ENCODE peak calls at places on chromosome 16, in six cellular contexts. One of them, this sample, is unnamed. For H3K27me3, the result is how much of the 10 kb centered on the place peaks cover.

GRCh38 chr16:23679274-23679985 is 741 bp downstream of the PLK1 start:
- DNase-seq in transverse colon: peak
- DNase-seq in dorsolateral prefrontal cortex: no peak
- DNase-seq in trophoblast cell: no peak
- DNase-seq in heart right ventricle: no peak
- DNase-seq in mesenchymal stem cell: peak
- DNase-seq in this sample: peak

GRCh38 chr16:50381679-50382440 is 13.1 kb upstream of the BRD7 start:
- DNase-seq in transverse colon: no peak
- DNase-seq in dorsolateral prefrontal cortex: no peak
- DNase-seq in trophoblast cell: peak
- DNase-seq in heart right ventricle: no peak
- DNase-seq in mesenchymal stem cell: no peak
- DNase-seq in this sample: no peak

GRCh38 chr16:21336231-21336630 is 58.1 kb upstream of the CRYM start:
- DNase-seq in transverse colon: no peak
- DNase-seq in dorsolateral prefrontal cortex: no peak
- DNase-seq in trophoblast cell: no peak
- DNase-seq in heart right ventricle: no peak
- DNase-seq in mesenchymal stem cell: no peak
- DNase-seq in this sample: no peak

GRCh38 chr16:6081320-6081976 is 983.9 kb upstream of the EEF2KMT start:
- DNase-seq in transverse colon: peak
- DNase-seq in dorsolateral prefrontal cortex: peak
- DNase-seq in trophoblast cell: no peak
- DNase-seq in heart right ventricle: peak
- DNase-seq in mesenchymal stem cell: no peak
- DNase-seq in this sample: no peak

GRCh38 chr16:88923450-88923849 is 53.6 kb downstream of the CBFA2T3 start:
- DNase-seq in transverse colon: no peak
- DNase-seq in dorsolateral prefrontal cortex: no peak
- DNase-seq in trophoblast cell: no peak
- DNase-seq in heart right ventricle: no peak
- DNase-seq in mesenchymal stem cell: no peak
- DNase-seq in this sample: no peak

GRCh38 chr16:57988929-57989328 is 11.5 kb downstream of the ZNF319 start:
- DNase-seq in transverse colon: no peak
- DNase-seq in dorsolateral prefrontal cortex: no peak
- DNase-seq in trophoblast cell: no peak
- DNase-seq in heart right ventricle: peak
- DNase-seq in mesenchymal stem cell: no peak
- DNase-seq in this sample: no peak

GRCh38 chr16:17755158-17755557 is 284.4 kb upstream of the XYLT1 start:
- DNase-seq in transverse colon: no peak
- DNase-seq in dorsolateral prefrontal cortex: no peak
- DNase-seq in trophoblast cell: no peak
- DNase-seq in heart right ventricle: no peak
- DNase-seq in mesenchymal stem cell: no peak
- DNase-seq in this sample: no peak

GRCh38 chr16:3431779-3432219 is 11.5 kb downstream of the ZNF597 start:
- DNase-seq in transverse colon: peak
- DNase-seq in dorsolateral prefrontal cortex: peak
- DNase-seq in trophoblast cell: no peak
- DNase-seq in heart right ventricle: peak
- DNase-seq in mesenchymal stem cell: no peak
- DNase-seq in this sample: peak

GRCh38 chr16:62010186-62010585 is 26.1 kb downstream of the CDH8 start:
- DNase-seq in transverse colon: no peak
- DNase-seq in dorsolateral prefrontal cortex: no peak
- DNase-seq in trophoblast cell: no peak
- DNase-seq in heart right ventricle: no peak
- DNase-seq in mesenchymal stem cell: no peak
- DNase-seq in this sample: no peak

GRCh38 chr16:24478401-24478800 is 61.0 kb upstream of the RBBP6 start:
- DNase-seq in transverse colon: no peak
- DNase-seq in dorsolateral prefrontal cortex: no peak
- DNase-seq in trophoblast cell: no peak
- DNase-seq in heart right ventricle: no peak
- DNase-seq in mesenchymal stem cell: no peak
- DNase-seq in this sample: no peak

GRCh38 chr16:4917117-4917516 is 19.8 kb downstream of the PPL start:
- DNase-seq in transverse colon: no peak
- DNase-seq in dorsolateral prefrontal cortex: no peak
- DNase-seq in trophoblast cell: no peak
- DNase-seq in heart right ventricle: no peak
- DNase-seq in mesenchymal stem cell: peak
- DNase-seq in this sample: peak

GRCh38 chr16:28609631-28610594 is at the start of gene SULT1A1:
- DNase-seq in transverse colon: peak
- DNase-seq in dorsolateral prefrontal cortex: no peak
- DNase-seq in trophoblast cell: peak
- DNase-seq in heart right ventricle: peak
- DNase-seq in mesenchymal stem cell: no peak
- DNase-seq in this sample: no peak

GRCh38 chr16:83143788-83144187 is 517.0 kb downstream of the CDH13 start:
- DNase-seq in transverse colon: peak
- DNase-seq in dorsolateral prefrontal cortex: no peak
- DNase-seq in trophoblast cell: no peak
- DNase-seq in heart right ventricle: no peak
- DNase-seq in mesenchymal stem cell: peak
- DNase-seq in this sample: peak

DNA sequence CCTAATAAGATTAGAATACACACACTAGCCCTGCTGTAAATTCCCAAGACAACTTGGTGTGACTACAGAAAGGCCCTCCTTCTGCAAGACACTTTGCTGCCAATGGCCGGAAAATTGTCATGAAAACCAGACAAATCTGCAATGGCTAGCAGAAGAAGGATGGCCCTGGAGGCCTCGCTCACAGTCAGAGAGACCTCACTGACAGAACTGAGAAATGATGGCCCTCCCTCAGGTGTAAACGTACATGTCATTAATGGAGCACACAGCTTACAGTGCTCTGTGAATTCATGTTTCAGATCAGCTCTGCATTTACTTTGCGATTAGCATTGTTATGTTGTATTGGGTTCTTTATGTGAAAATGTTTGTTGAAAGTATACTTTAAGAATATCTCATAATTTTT is 202.9 kb upstream of the N4BP1 start:
- DNase-seq in transverse colon: no peak
- DNase-seq in dorsolateral prefrontal cortex: no peak
- DNase-seq in trophoblast cell: no peak
- DNase-seq in heart right ventricle: no peak
- DNase-seq in mesenchymal stem cell: no peak
- DNase-seq in this sample: no peak
- H3K27me3 ChIP-seq in transverse colon: under half
- H3K27me3 ChIP-seq in dorsolateral prefrontal cortex: under half
- H3K27me3 ChIP-seq in trophoblast cell: under half
- H3K27me3 ChIP-seq in heart right ventricle: under half
- H3K27me3 ChIP-seq in mesenchymal stem cell: under half
- H3K27me3 ChIP-seq in this sample: under half

GRCh38 chr16:73049051-73049910 is 1.4 kb upstream of the ZFHX3 start:
- DNase-seq in transverse colon: no peak
- DNase-seq in dorsolateral prefrontal cortex: no peak
- DNase-seq in trophoblast cell: no peak
- DNase-seq in heart right ventricle: no peak
- DNase-seq in mesenchymal stem cell: no peak
- DNase-seq in this sample: no peak
- H3K4me3 ChIP-seq in transverse colon: no peak
- H3K4me3 ChIP-seq in dorsolateral prefrontal cortex: peak
- H3K4me3 ChIP-seq in trophoblast cell: no peak
- H3K4me3 ChIP-seq in heart right ventricle: peak
- H3K4me3 ChIP-seq in mesenchymal stem cell: peak
- H3K4me3 ChIP-seq in this sample: peak

DNA sequence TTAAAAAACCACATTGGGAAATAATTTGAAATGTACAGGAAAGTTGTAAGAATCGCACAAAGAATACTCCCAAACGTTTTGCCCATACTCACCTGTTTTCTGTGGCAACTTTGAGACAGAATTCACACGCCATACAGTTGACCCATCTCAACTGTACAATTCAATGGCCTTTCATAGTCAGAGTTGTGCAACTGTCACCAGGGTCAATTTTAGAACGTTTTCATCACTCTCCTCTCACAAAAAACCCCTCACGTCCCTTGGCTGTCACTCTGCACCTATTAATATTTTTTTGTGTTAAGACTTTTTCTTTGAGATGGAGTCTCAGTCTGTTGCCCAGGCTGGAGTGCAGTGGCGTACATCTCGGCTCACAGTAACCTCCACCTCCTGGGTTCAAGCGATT is 49.9 kb downstream of the IRF8 start:
- DNase-seq in transverse colon: no peak
- DNase-seq in dorsolateral prefrontal cortex: no peak
- DNase-seq in trophoblast cell: no peak
- DNase-seq in heart right ventricle: no peak
- DNase-seq in mesenchymal stem cell: no peak
- DNase-seq in this sample: no peak
- H3K27me3 ChIP-seq in transverse colon: under half
- H3K27me3 ChIP-seq in dorsolateral prefrontal cortex: under half
- H3K27me3 ChIP-seq in trophoblast cell: under half
- H3K27me3 ChIP-seq in heart right ventricle: under half
- H3K27me3 ChIP-seq in mesenchymal stem cell: half or more
- H3K27me3 ChIP-seq in this sample: under half

GRCh38 chr16:67009158-67009557 is 19.8 kb upstream of the CBFB start:
- DNase-seq in transverse colon: no peak
- DNase-seq in dorsolateral prefrontal cortex: no peak
- DNase-seq in trophoblast cell: no peak
- DNase-seq in heart right ventricle: no peak
- DNase-seq in mesenchymal stem cell: no peak
- DNase-seq in this sample: no peak
- H3K4me3 ChIP-seq in transverse colon: no peak
- H3K4me3 ChIP-seq in dorsolateral prefrontal cortex: no peak
- H3K4me3 ChIP-seq in trophoblast cell: no peak
- H3K4me3 ChIP-seq in heart right ventricle: no peak
- H3K4me3 ChIP-seq in mesenchymal stem cell: no peak
- H3K4me3 ChIP-seq in this sample: no peak

DNA sequence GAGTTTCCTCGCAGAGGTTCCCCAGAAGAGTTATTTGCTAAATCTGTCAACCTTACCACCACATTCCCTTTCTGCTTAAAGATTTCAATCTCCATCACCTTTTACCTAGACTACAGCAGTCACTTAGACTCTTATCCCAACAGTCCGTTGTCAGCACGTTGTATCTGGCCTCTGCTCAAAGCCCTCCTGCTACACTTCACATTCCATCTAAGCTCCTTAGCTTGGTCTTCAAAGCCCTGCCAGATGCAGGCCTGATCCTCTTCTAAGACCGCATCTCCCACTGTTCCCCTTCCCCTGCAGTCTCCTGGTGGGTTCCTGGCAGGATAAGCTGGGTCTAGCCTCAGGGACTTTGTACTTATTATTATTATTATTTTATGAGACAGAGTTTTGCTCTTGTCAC is 10.3 kb upstream of the SRCAP start:
- DNase-seq in transverse colon: no peak
- DNase-seq in dorsolateral prefrontal cortex: no peak
- DNase-seq in trophoblast cell: no peak
- DNase-seq in heart right ventricle: no peak
- DNase-seq in mesenchymal stem cell: no peak
- DNase-seq in this sample: no peak
- H3K27me3 ChIP-seq in transverse colon: under half
- H3K27me3 ChIP-seq in dorsolateral prefrontal cortex: under half
- H3K27me3 ChIP-seq in trophoblast cell: under half
- H3K27me3 ChIP-seq in heart right ventricle: under half
- H3K27me3 ChIP-seq in mesenchymal stem cell: under half
- H3K27me3 ChIP-seq in this sample: under half

GRCh38 chr16:1535391-1536291 is 2.2 kb downstream of the TMEM204 start:
- DNase-seq in transverse colon: no peak
- DNase-seq in dorsolateral prefrontal cortex: no peak
- DNase-seq in trophoblast cell: no peak
- DNase-seq in heart right ventricle: no peak
- DNase-seq in mesenchymal stem cell: no peak
- DNase-seq in this sample: peak
- H3K4me3 ChIP-seq in transverse colon: peak
- H3K4me3 ChIP-seq in dorsolateral prefrontal cortex: peak
- H3K4me3 ChIP-seq in trophoblast cell: no peak
- H3K4me3 ChIP-seq in heart right ventricle: peak
- H3K4me3 ChIP-seq in mesenchymal stem cell: peak
- H3K4me3 ChIP-seq in this sample: no peak

GRCh38 chr16:54929090-54930033 is 1.3 kb upstream of the IRX5 start:
- DNase-seq in transverse colon: peak
- DNase-seq in dorsolateral prefrontal cortex: peak
- DNase-seq in trophoblast cell: peak
- DNase-seq in heart right ventricle: peak
- DNase-seq in mesenchymal stem cell: peak
- DNase-seq in this sample: peak
- H3K27me3 ChIP-seq in transverse colon: half or more
- H3K27me3 ChIP-seq in dorsolateral prefrontal cortex: half or more
- H3K27me3 ChIP-seq in trophoblast cell: under half
- H3K27me3 ChIP-seq in heart right ventricle: half or more
- H3K27me3 ChIP-seq in mesenchymal stem cell: under half
- H3K27me3 ChIP-seq in this sample: under half